ENCODE peak calls at places on chromosomes 11 and 22, in four cellular contexts. Y is HL-60, A is MCF 10A, O is AG04449. Q is an unnamed sample.

GRCh38 chr11:64263021-64263946 is 12.0 kb downstream of the PLCB3 start:
- DNase-seq in A (peak), Y (no peak), O (no peak), Q (no peak)

GRCh38 chr22:42893366-42894150 is 36.5 kb upstream of the ARFGAP3 start:
- DNase-seq in Y (no peak), A (no peak), O (no peak), Q (no peak)

GRCh38 chr11:133920109-133920990 is 36.4 kb downstream of the IGSF9B start:
- DNase-seq in O (no peak), A (no peak), Y (no peak), Q (no peak)

GRCh38 chr11:106344392-106344791 is 266.9 kb downstream of the AASDHPPT start:
- DNase-seq in A (peak), Y (no peak), O (peak), Q (no peak)

GRCh38 chr11:107857550-107858216 is 904 bp downstream of the SLC35F2 start:
- DNase-seq in A (peak), Y (no peak), O (no peak), Q (no peak)

GRCh38 chr11:98307827-98308491 is 712.8 kb upstream of the CNTN5 start:
- DNase-seq in O (no peak), A (no peak), Y (no peak), Q (no peak)

GRCh38 chr11:117993988-117994741 is 8.0 kb downstream of the IL10RA start:
- DNase-seq in Y (no peak), A (no peak), O (no peak), Q (no peak)

GRCh38 chr22:35736166-35736565 is 18.5 kb downstream of the APOL5 start:
- DNase-seq in O (no peak), A (no peak), Y (no peak), Q (no peak)

GRCh38 chr11:17498475-17498874 is 21.8 kb upstream of the ABCC8 start:
- DNase-seq in Y (no peak), O (no peak), A (no peak), Q (no peak)

GRCh38 chr22:35219012-35219411 is 38.3 kb upstream of the HMGXB4 start:
- DNase-seq in A (peak), O (peak), Y (no peak), Q (no peak)

GRCh38 chr11:118145285-118146227 is 7.1 kb downstream of the SCN4B start:
- DNase-seq in A (peak), O (no peak), Y (peak), Q (peak)

GRCh38 chr22:41512421-41513194 is 31.7 kb downstream of the POLR3H start:
- DNase-seq in A (peak), Y (no peak), O (no peak), Q (no peak)

GRCh38 chr22:41511521-41511968 is 32.7 kb downstream of the POLR3H start:
- DNase-seq in Y (no peak), A (no peak), O (no peak), Q (no peak)

GRCh38 chr22:41507330-41508063 is 36.8 kb downstream of the POLR3H start:
- DNase-seq in A (no peak), Y (no peak), O (no peak), Q (no peak)

GRCh38 chr22:41504397-41504796 is 35.5 kb downstream of the ACO2 start:
- DNase-seq in Y (no peak), A (peak), O (no peak), Q (no peak)

GRCh38 chr22:41508770-41509170 is 35.5 kb downstream of the POLR3H start:
- DNase-seq in O (no peak), Y (no peak), A (no peak), Q (no peak)
- TF ChIP-seq CTCF in O (no peak), Y (no peak), A (no peak), Q (no peak)

GRCh38 chr11:76861490-76861953 is 804 bp downstream of the ACER3 start:
- DNase-seq in A (no peak), O (no peak), Y (no peak), Q (no peak)
- TF ChIP-seq CTCF in A (no peak), O (no peak), Y (no peak), Q (no peak)

GRCh38 chr11:29435421-29435820 is 581.4 kb downstream of the KCNA4 start:
- DNase-seq in Y (no peak), A (peak), O (no peak), Q (no peak)
- TF ChIP-seq CTCF in Y (no peak), A (no peak), O (no peak), Q (no peak)

DNA sequence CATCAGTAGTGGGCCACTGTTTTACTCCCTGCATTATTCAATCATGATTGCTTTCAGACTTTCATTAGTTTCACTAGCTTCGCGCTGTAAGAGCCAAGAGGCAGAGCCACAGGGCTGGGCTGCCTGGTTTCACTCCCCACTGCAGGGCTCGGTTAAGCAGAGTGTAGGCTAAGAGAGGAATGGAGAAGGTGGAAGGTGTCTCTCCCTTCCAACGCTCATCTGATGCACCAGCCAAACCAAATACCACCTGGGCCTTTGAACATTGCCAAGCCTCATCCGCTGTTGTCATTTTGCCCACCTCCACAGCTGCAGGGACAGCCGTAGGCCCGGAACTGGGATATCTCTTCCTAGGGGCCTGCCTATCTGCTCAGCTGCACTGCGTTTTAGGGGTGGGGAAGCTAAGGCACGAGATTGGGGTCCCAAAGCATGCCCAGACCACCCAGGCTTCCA is 480 bp upstream of the SMARCB1 start:
- DNase-seq in A (no peak), Y (no peak), O (no peak), Q (no peak)
- TF ChIP-seq CTCF in A (no peak), Y (no peak), O (no peak), Q (no peak)

GRCh38 chr11:1766719-1767398 is 3.1 kb upstream of the CTSD start:
- DNase-seq in A (no peak), Y (no peak), O (no peak), Q (no peak)

GRCh38 chr11:1768141-1768469 is 4.4 kb upstream of the CTSD start:
- DNase-seq in O (no peak), Y (no peak), A (no peak), Q (no peak)

GRCh38 chr11:1763796-1764661 is at the start of gene CTSD:
- DNase-seq in O (no peak), Y (peak), A (peak), Q (peak)

GRCh38 chr11:1767399-1768140 is 3.8 kb upstream of the CTSD start:
- DNase-seq in Y (no peak), A (no peak), O (no peak), Q (no peak)

DNA sequence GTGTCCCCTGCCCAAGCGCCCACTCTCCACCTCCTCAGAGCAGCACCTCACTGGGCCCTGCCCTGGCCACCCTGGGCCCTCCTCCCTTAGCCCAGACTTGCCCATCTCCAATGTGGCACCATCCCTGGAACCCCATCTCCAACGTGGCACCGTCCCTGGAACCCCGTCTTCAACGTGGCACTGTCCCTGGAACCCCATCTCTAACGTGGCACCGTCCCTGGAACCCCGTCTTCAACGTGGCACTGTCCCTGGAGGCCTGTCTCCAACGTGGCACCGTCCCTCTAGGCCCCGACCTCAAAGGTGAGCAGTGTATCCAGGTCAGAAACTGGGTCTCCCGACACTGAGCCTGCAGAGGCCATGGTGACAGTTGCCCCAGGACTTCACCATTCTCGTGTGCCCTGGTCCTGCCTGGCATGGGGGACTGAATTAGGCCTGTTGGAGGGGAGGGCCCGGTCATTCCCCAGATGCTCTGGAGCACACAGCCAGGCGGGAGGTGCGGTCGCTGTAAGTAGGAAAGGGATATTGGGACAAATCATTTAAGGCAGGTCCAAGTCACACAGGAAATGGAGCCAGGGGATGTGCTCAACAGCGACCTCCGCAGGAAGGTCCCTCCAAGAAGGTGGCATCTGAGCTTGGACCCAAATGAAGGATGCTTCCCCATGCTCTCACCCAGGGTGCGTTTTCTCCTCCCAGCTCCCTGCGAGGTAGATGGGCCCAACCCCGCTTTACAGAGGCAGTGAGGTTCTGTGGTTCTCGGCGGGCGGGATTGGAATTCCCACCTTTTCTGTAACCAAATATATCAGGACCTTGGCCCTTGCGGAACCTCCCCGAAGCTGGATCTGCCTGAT is 2.4 kb upstream of the CTSD start:
- DNase-seq in A (no peak), Y (no peak), O (no peak), Q (no peak)
- TF ChIP-seq CTCF in A (no peak), Y (no peak), O (no peak), Q (peak)

GRCh38 chr22:24925586-24926427 is 20.7 kb downstream of the LHFPL7 start:
- DNase-seq in A (no peak), Y (no peak), O (no peak), Q (no peak)
- TF ChIP-seq CTCF in A (no peak), Y (no peak), O (no peak), Q (no peak)

GRCh38 chr11:46617451-46618314 is at the start of gene ATG13:
- DNase-seq in O (peak), Y (peak), A (peak), Q (peak)

GRCh38 chr11:46615756-46616155 is 1.3 kb downstream of the HARBI1 start:
- DNase-seq in Y (no peak), O (no peak), A (no peak), Q (no peak)

GRCh38 chr11:46612326-46612725 is 4.7 kb downstream of the HARBI1 start:
- DNase-seq in A (no peak), O (no peak), Y (no peak), Q (no peak)

GRCh38 chr11:46618789-46619188 is 1.4 kb downstream of the ATG13 start:
- DNase-seq in Y (no peak), O (no peak), A (no peak), Q (no peak)

GRCh38 chr11:46616551-46617450 is at the start of gene HARBI1:
- DNase-seq in A (peak), Y (peak), O (peak), Q (peak)
- TF ChIP-seq CTCF in A (no peak), Y (no peak), O (no peak), Q (no peak)

GRCh38 chr22:50303848-50304527 is 3.5 kb downstream of the PLXNB2 start:
- DNase-seq in Y (peak), A (peak), O (no peak), Q (no peak)
- TF ChIP-seq CTCF in Y (no peak), A (no peak), O (peak), Q (peak)

Q was measured in GM12864.